ENCODE peak calls at places on chromosomes 7 and 10, in ten cellular contexts. Z is transverse colon, V is NCI-H1694 treated with DMSO at 0.1 percent for 48 hours, O is NCI-H187 treated with DMSO at 0.1 percent for 48 hours, M is mammary epithelial cell, I is MV-4-11, Y is Ammon's horn, F is T-helper 17 cell, H is amniotic epithelial cell, R is iPS-NIHi11. C is an unnamed sample.

GRCh38 chr10:24723788-24724380 is at the start of gene ARHGAP21:
- DNase-seq in H (peak), O (no peak), Y (peak), I (peak), Z (peak), F (peak), V (peak), M (peak), R (peak), C (peak)

GRCh38 chr10:71213761-71214440 is 1.5 kb downstream of the UNC5B start:
- DNase-seq in H (peak), F (no peak), M (peak), I (no peak), V (no peak), O (no peak), Y (no peak), R (peak), Z (peak), C (peak)

GRCh38 chr10:103717341-103718246 is 137.8 kb downstream of the SH3PXD2A start:
- DNase-seq in O (no peak), F (no peak), I (no peak), M (peak), H (no peak), Z (no peak), Y (no peak), R (peak), V (peak), C (no peak)

GRCh38 chr10:71011141-71011540 is 122.8 kb upstream of the PCBD1 start:
- DNase-seq in Z (no peak), O (no peak), H (no peak), I (no peak), F (no peak), Y (no peak), V (no peak), R (no peak), M (no peak), C (no peak)

GRCh38 chr7:158344706-158345300 is 242.8 kb downstream of the PTPRN2 start:
- DNase-seq in O (no peak), Z (no peak), R (no peak), I (no peak), H (no peak), V (no peak), Y (no peak), M (no peak), F (no peak), C (no peak)

GRCh38 chr7:27073066-27073465 is 22.7 kb downstream of the HOXA1 start:
- DNase-seq in O (no peak), V (no peak), H (no peak), M (no peak), Y (no peak), I (peak), R (no peak), F (no peak), Z (no peak), C (no peak)

GRCh38 chr7:28465697-28466096 is 53.4 kb downstream of the CREB5 start:
- DNase-seq in Y (no peak), I (no peak), R (no peak), H (no peak), F (no peak), O (no peak), Z (no peak), V (no peak), M (no peak), C (no peak)

GRCh38 chr7:117816727-117817126 is 56.5 kb downstream of the CTTNBP2 start:
- DNase-seq in R (no peak), Y (no peak), H (no peak), F (no peak), I (no peak), Z (no peak), M (no peak), V (no peak), O (no peak), C (no peak)

GRCh38 chr7:20514364-20514763 is 101.1 kb upstream of the ABCB5 start:
- DNase-seq in Z (no peak), Y (peak), F (no peak), V (no peak), O (peak), R (peak), M (peak), H (peak), I (no peak), C (peak)

GRCh38 chr7:75646551-75647102 is 92.1 kb downstream of the HIP1 start:
- DNase-seq in Z (no peak), O (no peak), Y (no peak), V (no peak), M (no peak), R (no peak), H (no peak), F (no peak), I (no peak), C (peak)

GRCh38 chr10:11246752-11247467 is 229.2 kb downstream of the CELF2 start:
- DNase-seq in O (no peak), Z (no peak), Y (no peak), M (no peak), V (no peak), R (no peak), H (no peak), F (no peak), I (no peak), C (no peak)

GRCh38 chr10:16519908-16520861 is 1.5 kb downstream of the C1QL3 start:
- DNase-seq in F (no peak), Z (no peak), R (peak), I (no peak), H (no peak), Y (no peak), M (no peak), V (no peak), O (no peak), C (no peak)

GRCh38 chr10:96374985-96375830 is 16.4 kb upstream of the OPALIN start:
- DNase-seq in O (peak), F (peak), H (peak), I (peak), V (peak), Y (peak), R (peak), M (peak), Z (peak), C (peak)

GRCh38 chr7:91582799-91583230 is 297.7 kb downstream of the MTERF1 start:
- DNase-seq in I (no peak), V (no peak), Z (no peak), H (no peak), Y (no peak), F (no peak), M (no peak), R (peak), O (no peak), C (no peak)

GRCh38 chr7:42407311-42407710 is 170.3 kb upstream of the GLI3 start:
- DNase-seq in Y (no peak), O (no peak), Z (no peak), F (no peak), R (no peak), M (no peak), H (no peak), I (no peak), V (no peak), C (no peak)

GRCh38 chr7:93146036-93146435 is 2.1 kb downstream of the SAMD9L start:
- DNase-seq in R (peak), Y (no peak), V (no peak), Z (no peak), I (no peak), O (no peak), M (no peak), H (no peak), F (no peak), C (no peak)

GRCh38 chr10:99523251-99523773 is 9.4 kb upstream of the NKX2-3 start:
- DNase-seq in R (peak), M (no peak), Y (no peak), F (no peak), O (no peak), Z (peak), I (no peak), H (peak), V (no peak), C (no peak)

GRCh38 chr7:70530191-70530590 is 601.8 kb upstream of the GALNT17 start:
- DNase-seq in O (peak), M (no peak), I (no peak), F (no peak), Y (peak), R (no peak), H (no peak), Z (no peak), V (peak), C (no peak)

GRCh38 chr7:156274557-156274956 is 366.0 kb upstream of the RNF32 start:
- DNase-seq in Y (no peak), H (no peak), Z (no peak), I (no peak), O (no peak), V (no peak), F (no peak), M (no peak), R (no peak), C (no peak)

GRCh38 chr10:132542086-132542775 is 4.6 kb downstream of the INPP5A start:
- DNase-seq in O (no peak), Y (no peak), I (no peak), R (no peak), F (no peak), Z (no peak), H (no peak), V (no peak), M (no peak), C (no peak)

GRCh38 chr10:125555743-125556142 is 127.2 kb downstream of the TEX36 start:
- DNase-seq in Y (no peak), M (no peak), R (no peak), V (no peak), O (no peak), F (no peak), I (no peak), Z (no peak), H (no peak), C (no peak)

GRCh38 chr10:130480491-130480890 is 344.3 kb downstream of the GLRX3 start:
- DNase-seq in M (no peak), Y (no peak), R (no peak), Z (no peak), V (no peak), F (no peak), O (no peak), I (no peak), H (no peak), C (no peak)

GRCh38 chr7:12091164-12091563 is 119.9 kb upstream of the TMEM106B start:
- DNase-seq in O (no peak), I (no peak), M (no peak), H (no peak), R (no peak), Z (no peak), F (no peak), Y (no peak), V (no peak), C (no peak)

C was measured in myocyte.